ENCODE peak calls at places on chromosome 18, in seven cellular contexts. One of them, this sample, is unnamed.

GRCh38 chr18:32287249-32287648 is 97.4 kb downstream of the MEP1B start:
- DNase-seq in GM10248: no peak
- DNase-seq in esophagus muscularis mucosa: no peak
- DNase-seq in MM.1S: no peak
- DNase-seq in WTC11: no peak
- DNase-seq in upper lobe of right lung: no peak
- DNase-seq in heart left ventricle: no peak
- DNase-seq in this sample: no peak

GRCh38 chr18:71666481-71666880 is 877.7 kb downstream of the CBLN2 start:
- DNase-seq in MM.1S: no peak
- DNase-seq in GM10248: no peak
- DNase-seq in WTC11: no peak
- DNase-seq in heart left ventricle: no peak
- DNase-seq in esophagus muscularis mucosa: no peak
- DNase-seq in upper lobe of right lung: no peak
- DNase-seq in this sample: no peak

GRCh38 chr18:55593888-55594287 is 5.9 kb upstream of the TCF4 start:
- DNase-seq in MM.1S: no peak
- DNase-seq in WTC11: no peak
- DNase-seq in GM10248: no peak
- DNase-seq in upper lobe of right lung: no peak
- DNase-seq in heart left ventricle: no peak
- DNase-seq in esophagus muscularis mucosa: no peak
- DNase-seq in this sample: no peak

GRCh38 chr18:32735781-32736180 is 37.0 kb downstream of the KLHL14 start:
- DNase-seq in esophagus muscularis mucosa: no peak
- DNase-seq in WTC11: no peak
- DNase-seq in upper lobe of right lung: no peak
- DNase-seq in GM10248: no peak
- DNase-seq in heart left ventricle: no peak
- DNase-seq in MM.1S: no peak
- DNase-seq in this sample: no peak

GRCh38 chr18:32315881-32316280 is 126.0 kb downstream of the MEP1B start:
- DNase-seq in upper lobe of right lung: no peak
- DNase-seq in heart left ventricle: no peak
- DNase-seq in MM.1S: no peak
- DNase-seq in esophagus muscularis mucosa: no peak
- DNase-seq in GM10248: no peak
- DNase-seq in WTC11: no peak
- DNase-seq in this sample: no peak

GRCh38 chr18:62769216-62769615 is 53.9 kb downstream of the PHLPP1 start:
- DNase-seq in MM.1S: no peak
- DNase-seq in WTC11: no peak
- DNase-seq in GM10248: no peak
- DNase-seq in esophagus muscularis mucosa: no peak
- DNase-seq in upper lobe of right lung: no peak
- DNase-seq in heart left ventricle: no peak
- DNase-seq in this sample: no peak

GRCh38 chr18:55096261-55097026 is 137.2 kb upstream of the CCDC68 start:
- DNase-seq in WTC11: peak
- DNase-seq in GM10248: peak
- DNase-seq in MM.1S: peak
- DNase-seq in heart left ventricle: peak
- DNase-seq in upper lobe of right lung: no peak
- DNase-seq in esophagus muscularis mucosa: peak
- DNase-seq in this sample: peak

GRCh38 chr18:79916546-79917350 is 34.7 kb downstream of the SLC66A2 start:
- DNase-seq in MM.1S: no peak
- DNase-seq in upper lobe of right lung: peak
- DNase-seq in heart left ventricle: no peak
- DNase-seq in WTC11: no peak
- DNase-seq in esophagus muscularis mucosa: peak
- DNase-seq in GM10248: no peak
- DNase-seq in this sample: no peak

GRCh38 chr18:49032189-49032584 is 81.4 kb upstream of the SMAD7 start:
- DNase-seq in esophagus muscularis mucosa: no peak
- DNase-seq in heart left ventricle: no peak
- DNase-seq in WTC11: no peak
- DNase-seq in upper lobe of right lung: no peak
- DNase-seq in GM10248: no peak
- DNase-seq in MM.1S: no peak
- DNase-seq in this sample: no peak

GRCh38 chr18:12686100-12686499 is 16.4 kb downstream of the CEP76 start:
- DNase-seq in heart left ventricle: no peak
- DNase-seq in upper lobe of right lung: no peak
- DNase-seq in WTC11: no peak
- DNase-seq in GM10248: no peak
- DNase-seq in MM.1S: no peak
- DNase-seq in esophagus muscularis mucosa: no peak
- DNase-seq in this sample: no peak

DNA sequence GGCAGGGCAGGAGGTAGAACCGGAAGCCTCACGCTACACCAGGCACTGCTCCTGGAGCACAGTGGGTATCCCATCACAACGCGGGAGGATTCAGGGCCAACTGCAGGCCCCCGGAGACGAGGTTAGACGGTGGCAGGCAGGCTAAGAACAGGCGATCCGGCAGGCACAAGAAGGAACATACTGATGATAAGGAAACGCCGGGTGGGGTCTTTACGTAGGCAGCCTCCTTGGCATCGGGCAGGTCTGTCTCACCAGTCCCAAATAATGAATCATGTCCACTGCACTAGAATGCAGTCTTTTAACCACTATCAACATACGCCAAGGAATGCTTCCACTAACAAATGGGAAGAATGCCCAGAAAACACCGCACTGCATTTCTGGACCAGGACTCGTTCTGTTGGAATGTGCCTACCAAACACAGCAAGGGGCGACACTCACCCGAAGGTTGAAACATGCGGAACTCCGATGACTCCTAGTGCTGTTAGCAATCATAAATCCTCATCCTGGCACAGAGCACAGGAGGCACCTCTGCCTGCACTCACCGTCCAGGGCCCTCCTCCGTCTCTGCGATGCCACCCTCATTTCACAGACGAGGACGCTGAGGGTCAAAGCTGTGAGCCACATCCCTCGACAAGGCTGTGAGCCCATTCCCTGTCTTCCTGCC is 35.2 kb downstream of the ZNF516 start:
- DNase-seq in upper lobe of right lung: peak
- DNase-seq in heart left ventricle: no peak
- DNase-seq in WTC11: no peak
- DNase-seq in esophagus muscularis mucosa: no peak
- DNase-seq in GM10248: no peak
- DNase-seq in MM.1S: no peak
- DNase-seq in this sample: no peak
- TF ChIP-seq CTCF in upper lobe of right lung: no peak
- TF ChIP-seq CTCF in heart left ventricle: no peak
- TF ChIP-seq CTCF in WTC11: no peak
- TF ChIP-seq CTCF in esophagus muscularis mucosa: no peak
- TF ChIP-seq CTCF in GM10248: no peak
- TF ChIP-seq CTCF in MM.1S: no peak
- TF ChIP-seq CTCF in this sample: no peak

GRCh38 chr18:58451115-58451971 is 177.5 kb downstream of the ALPK2 start:
- DNase-seq in esophagus muscularis mucosa: no peak
- DNase-seq in WTC11: no peak
- DNase-seq in upper lobe of right lung: no peak
- DNase-seq in heart left ventricle: no peak
- DNase-seq in MM.1S: no peak
- DNase-seq in GM10248: no peak
- DNase-seq in this sample: no peak

GRCh38 chr18:58453167-58453804 is 175.6 kb downstream of the ALPK2 start:
- DNase-seq in MM.1S: no peak
- DNase-seq in WTC11: no peak
- DNase-seq in GM10248: no peak
- DNase-seq in heart left ventricle: no peak
- DNase-seq in esophagus muscularis mucosa: no peak
- DNase-seq in upper lobe of right lung: no peak
- DNase-seq in this sample: no peak

GRCh38 chr18:58451972-58452334 is 176.9 kb downstream of the ALPK2 start:
- DNase-seq in esophagus muscularis mucosa: no peak
- DNase-seq in MM.1S: no peak
- DNase-seq in heart left ventricle: no peak
- DNase-seq in GM10248: no peak
- DNase-seq in upper lobe of right lung: no peak
- DNase-seq in WTC11: no peak
- DNase-seq in this sample: no peak

GRCh38 chr18:58453913-58454317 is 175.0 kb downstream of the ALPK2 start:
- DNase-seq in MM.1S: no peak
- DNase-seq in heart left ventricle: no peak
- DNase-seq in WTC11: no peak
- DNase-seq in esophagus muscularis mucosa: no peak
- DNase-seq in GM10248: no peak
- DNase-seq in upper lobe of right lung: no peak
- DNase-seq in this sample: no peak

GRCh38 chr18:58452392-58453166 is 176.3 kb downstream of the ALPK2 start:
- DNase-seq in heart left ventricle: no peak
- DNase-seq in MM.1S: no peak
- DNase-seq in GM10248: no peak
- DNase-seq in WTC11: no peak
- DNase-seq in esophagus muscularis mucosa: no peak
- DNase-seq in upper lobe of right lung: no peak
- DNase-seq in this sample: no peak
- TF ChIP-seq CTCF in heart left ventricle: no peak
- TF ChIP-seq CTCF in MM.1S: no peak
- TF ChIP-seq CTCF in GM10248: no peak
- TF ChIP-seq CTCF in WTC11: no peak
- TF ChIP-seq CTCF in esophagus muscularis mucosa: no peak
- TF ChIP-seq CTCF in upper lobe of right lung: no peak
- TF ChIP-seq CTCF in this sample: no peak

GRCh38 chr18:6211174-6211504 is 203.6 kb downstream of the L3MBTL4 start:
- DNase-seq in upper lobe of right lung: no peak
- DNase-seq in GM10248: no peak
- DNase-seq in heart left ventricle: no peak
- DNase-seq in WTC11: no peak
- DNase-seq in MM.1S: no peak
- DNase-seq in esophagus muscularis mucosa: no peak
- DNase-seq in this sample: no peak
- TF ChIP-seq CTCF in upper lobe of right lung: no peak
- TF ChIP-seq CTCF in GM10248: no peak
- TF ChIP-seq CTCF in heart left ventricle: no peak
- TF ChIP-seq CTCF in WTC11: no peak
- TF ChIP-seq CTCF in MM.1S: no peak
- TF ChIP-seq CTCF in esophagus muscularis mucosa: no peak
- TF ChIP-seq CTCF in this sample: no peak

GRCh38 chr18:34718610-34719009 is 8.5 kb downstream of the DTNA start:
- DNase-seq in esophagus muscularis mucosa: no peak
- DNase-seq in heart left ventricle: no peak
- DNase-seq in MM.1S: no peak
- DNase-seq in WTC11: no peak
- DNase-seq in GM10248: no peak
- DNase-seq in upper lobe of right lung: no peak
- DNase-seq in this sample: no peak

GRCh38 chr18:34726286-34727004 is 16.3 kb downstream of the DTNA start:
- DNase-seq in heart left ventricle: no peak
- DNase-seq in MM.1S: no peak
- DNase-seq in GM10248: no peak
- DNase-seq in WTC11: no peak
- DNase-seq in upper lobe of right lung: no peak
- DNase-seq in esophagus muscularis mucosa: no peak
- DNase-seq in this sample: no peak

GRCh38 chr18:34720220-34720619 is 10.1 kb downstream of the DTNA start:
- DNase-seq in upper lobe of right lung: no peak
- DNase-seq in esophagus muscularis mucosa: no peak
- DNase-seq in MM.1S: no peak
- DNase-seq in WTC11: no peak
- DNase-seq in heart left ventricle: no peak
- DNase-seq in GM10248: no peak
- DNase-seq in this sample: no peak

GRCh38 chr18:34723143-34723542 is 13.0 kb downstream of the DTNA start:
- DNase-seq in heart left ventricle: no peak
- DNase-seq in WTC11: no peak
- DNase-seq in upper lobe of right lung: no peak
- DNase-seq in MM.1S: no peak
- DNase-seq in esophagus muscularis mucosa: no peak
- DNase-seq in GM10248: no peak
- DNase-seq in this sample: no peak
- TF ChIP-seq CTCF in heart left ventricle: no peak
- TF ChIP-seq CTCF in WTC11: no peak
- TF ChIP-seq CTCF in upper lobe of right lung: no peak
- TF ChIP-seq CTCF in MM.1S: no peak
- TF ChIP-seq CTCF in esophagus muscularis mucosa: no peak
- TF ChIP-seq CTCF in GM10248: no peak
- TF ChIP-seq CTCF in this sample: no peak

GRCh38 chr18:2655954-2656236 is 369 bp downstream of the SMCHD1 start:
- DNase-seq in esophagus muscularis mucosa: no peak
- DNase-seq in heart left ventricle: no peak
- DNase-seq in GM10248: no peak
- DNase-seq in WTC11: no peak
- DNase-seq in MM.1S: no peak
- DNase-seq in upper lobe of right lung: no peak
- DNase-seq in this sample: no peak
- TF ChIP-seq CTCF in esophagus muscularis mucosa: no peak
- TF ChIP-seq CTCF in heart left ventricle: no peak
- TF ChIP-seq CTCF in GM10248: peak
- TF ChIP-seq CTCF in WTC11: no peak
- TF ChIP-seq CTCF in MM.1S: no peak
- TF ChIP-seq CTCF in upper lobe of right lung: no peak
- TF ChIP-seq CTCF in this sample: no peak

DNA sequence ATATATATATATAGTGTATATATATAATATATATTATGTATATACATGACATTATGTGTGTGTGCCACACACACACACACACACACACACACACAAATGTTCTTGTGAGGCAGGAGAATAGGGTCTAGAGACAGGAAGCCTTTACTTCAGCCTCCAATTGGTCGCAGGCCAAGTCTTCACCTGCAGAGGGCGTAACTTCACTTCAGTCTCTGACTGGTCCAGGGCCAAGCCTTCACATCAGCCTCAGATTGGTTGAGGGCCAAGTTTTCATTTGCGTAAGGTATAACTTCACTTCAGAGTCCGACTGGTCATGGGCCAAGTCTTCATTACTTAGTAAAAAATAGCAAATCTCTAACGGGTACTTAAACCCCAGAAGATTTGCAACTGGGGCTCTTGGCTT is 13.2 kb upstream of the SS18 start:
- DNase-seq in MM.1S: peak
- DNase-seq in WTC11: peak
- DNase-seq in upper lobe of right lung: peak
- DNase-seq in heart left ventricle: no peak
- DNase-seq in esophagus muscularis mucosa: no peak
- DNase-seq in GM10248: no peak
- DNase-seq in this sample: no peak
- TF ChIP-seq CTCF in MM.1S: peak
- TF ChIP-seq CTCF in WTC11: peak
- TF ChIP-seq CTCF in upper lobe of right lung: no peak
- TF ChIP-seq CTCF in heart left ventricle: no peak
- TF ChIP-seq CTCF in esophagus muscularis mucosa: no peak
- TF ChIP-seq CTCF in GM10248: no peak
- TF ChIP-seq CTCF in this sample: no peak